ENCODE peak calls at places on chromosomes 11 and 22, in nine cellular contexts. One of them, this sample, is unnamed. For H3K4me1, the result is how much of the 10 kb centered on the place peaks cover.

GRCh38 chr22:44180706-44181032 is at the start of gene PARVG:
- DNase-seq in A549: no peak
- DNase-seq in mucosa of descending colon: no peak
- DNase-seq in neural progenitor cell: no peak
- DNase-seq in IMR-90: no peak
- DNase-seq in MM.1S: peak
- DNase-seq in endothelial cell of umbilical vein: no peak
- DNase-seq in fibroblast of lung: no peak
- DNase-seq in PC-9: no peak
- DNase-seq in this sample: no peak

GRCh38 chr11:10779086-10779485 is 28.0 kb downstream of the CTR9 start:
- DNase-seq in A549: no peak
- DNase-seq in mucosa of descending colon: no peak
- DNase-seq in neural progenitor cell: no peak
- DNase-seq in IMR-90: no peak
- DNase-seq in MM.1S: no peak
- DNase-seq in endothelial cell of umbilical vein: no peak
- DNase-seq in fibroblast of lung: no peak
- DNase-seq in PC-9: no peak
- DNase-seq in this sample: no peak

GRCh38 chr11:15074206-15075161 is 1.1 kb downstream of the CALCB start:
- DNase-seq in A549: peak
- DNase-seq in mucosa of descending colon: peak
- DNase-seq in neural progenitor cell: peak
- DNase-seq in IMR-90: peak
- DNase-seq in MM.1S: peak
- DNase-seq in endothelial cell of umbilical vein: peak
- DNase-seq in fibroblast of lung: peak
- DNase-seq in PC-9: no peak
- DNase-seq in this sample: peak

GRCh38 chr11:87030458-87031054 is 7.2 kb upstream of the TMEM135 start:
- DNase-seq in A549: no peak
- DNase-seq in mucosa of descending colon: no peak
- DNase-seq in neural progenitor cell: no peak
- DNase-seq in IMR-90: peak
- DNase-seq in MM.1S: no peak
- DNase-seq in endothelial cell of umbilical vein: no peak
- DNase-seq in fibroblast of lung: no peak
- DNase-seq in PC-9: peak
- DNase-seq in this sample: no peak

GRCh38 chr22:49789289-49790141 is 38.2 kb downstream of the BRD1 start:
- DNase-seq in A549: no peak
- DNase-seq in mucosa of descending colon: peak
- DNase-seq in neural progenitor cell: no peak
- DNase-seq in IMR-90: peak
- DNase-seq in MM.1S: no peak
- DNase-seq in endothelial cell of umbilical vein: no peak
- DNase-seq in fibroblast of lung: peak
- DNase-seq in PC-9: no peak
- DNase-seq in this sample: peak

GRCh38 chr11:1257916-1258315 is 35.0 kb downstream of the MUC5B start:
- DNase-seq in A549: no peak
- DNase-seq in mucosa of descending colon: peak
- DNase-seq in neural progenitor cell: no peak
- DNase-seq in IMR-90: no peak
- DNase-seq in MM.1S: no peak
- DNase-seq in endothelial cell of umbilical vein: no peak
- DNase-seq in fibroblast of lung: no peak
- DNase-seq in PC-9: no peak
- DNase-seq in this sample: no peak

GRCh38 chr22:33389927-33390326 is 331.7 kb upstream of the SYN3 start:
- DNase-seq in A549: no peak
- DNase-seq in mucosa of descending colon: no peak
- DNase-seq in neural progenitor cell: no peak
- DNase-seq in IMR-90: peak
- DNase-seq in MM.1S: no peak
- DNase-seq in endothelial cell of umbilical vein: no peak
- DNase-seq in fibroblast of lung: peak
- DNase-seq in PC-9: no peak
- DNase-seq in this sample: no peak

GRCh38 chr22:29156507-29156906 is 49.2 kb upstream of the EMID1 start:
- DNase-seq in A549: no peak
- DNase-seq in mucosa of descending colon: no peak
- DNase-seq in neural progenitor cell: peak
- DNase-seq in IMR-90: peak
- DNase-seq in MM.1S: no peak
- DNase-seq in endothelial cell of umbilical vein: no peak
- DNase-seq in fibroblast of lung: no peak
- DNase-seq in PC-9: no peak
- DNase-seq in this sample: no peak

GRCh38 chr11:94147433-94147845 is 18.8 kb downstream of the PANX1 start:
- DNase-seq in A549: no peak
- DNase-seq in mucosa of descending colon: no peak
- DNase-seq in neural progenitor cell: no peak
- DNase-seq in IMR-90: no peak
- DNase-seq in MM.1S: no peak
- DNase-seq in endothelial cell of umbilical vein: no peak
- DNase-seq in fibroblast of lung: no peak
- DNase-seq in PC-9: no peak
- DNase-seq in this sample: no peak

GRCh38 chr22:41239443-41240128 is 1.1 kb downstream of the CHADL start:
- DNase-seq in A549: no peak
- DNase-seq in mucosa of descending colon: no peak
- DNase-seq in neural progenitor cell: no peak
- DNase-seq in IMR-90: no peak
- DNase-seq in MM.1S: no peak
- DNase-seq in endothelial cell of umbilical vein: no peak
- DNase-seq in fibroblast of lung: no peak
- DNase-seq in PC-9: no peak
- DNase-seq in this sample: no peak

GRCh38 chr11:34586655-34587281 is 34.1 kb upstream of the EHF start:
- DNase-seq in A549: no peak
- DNase-seq in mucosa of descending colon: no peak
- DNase-seq in neural progenitor cell: no peak
- DNase-seq in IMR-90: no peak
- DNase-seq in MM.1S: no peak
- DNase-seq in endothelial cell of umbilical vein: no peak
- DNase-seq in fibroblast of lung: no peak
- DNase-seq in PC-9: no peak
- DNase-seq in this sample: no peak

GRCh38 chr11:110435780-110436717 is 6.3 kb downstream of the FDX1 start:
- DNase-seq in A549: no peak
- DNase-seq in mucosa of descending colon: no peak
- DNase-seq in neural progenitor cell: no peak
- DNase-seq in IMR-90: peak
- DNase-seq in MM.1S: no peak
- DNase-seq in endothelial cell of umbilical vein: no peak
- DNase-seq in fibroblast of lung: peak
- DNase-seq in PC-9: no peak
- DNase-seq in this sample: no peak

GRCh38 chr11:110433393-110434333 is 3.9 kb downstream of the FDX1 start:
- DNase-seq in A549: no peak
- DNase-seq in mucosa of descending colon: no peak
- DNase-seq in neural progenitor cell: no peak
- DNase-seq in IMR-90: peak
- DNase-seq in MM.1S: peak
- DNase-seq in endothelial cell of umbilical vein: peak
- DNase-seq in fibroblast of lung: peak
- DNase-seq in PC-9: peak
- DNase-seq in this sample: no peak

GRCh38 chr11:110438017-110438416 is 8.3 kb downstream of the FDX1 start:
- DNase-seq in A549: no peak
- DNase-seq in mucosa of descending colon: no peak
- DNase-seq in neural progenitor cell: no peak
- DNase-seq in IMR-90: no peak
- DNase-seq in MM.1S: no peak
- DNase-seq in endothelial cell of umbilical vein: no peak
- DNase-seq in fibroblast of lung: no peak
- DNase-seq in PC-9: no peak
- DNase-seq in this sample: no peak

GRCh38 chr11:110432713-110433392 is 3.1 kb downstream of the FDX1 start:
- DNase-seq in A549: no peak
- DNase-seq in mucosa of descending colon: no peak
- DNase-seq in neural progenitor cell: peak
- DNase-seq in IMR-90: peak
- DNase-seq in MM.1S: no peak
- DNase-seq in endothelial cell of umbilical vein: peak
- DNase-seq in fibroblast of lung: peak
- DNase-seq in PC-9: no peak
- DNase-seq in this sample: no peak

DNA sequence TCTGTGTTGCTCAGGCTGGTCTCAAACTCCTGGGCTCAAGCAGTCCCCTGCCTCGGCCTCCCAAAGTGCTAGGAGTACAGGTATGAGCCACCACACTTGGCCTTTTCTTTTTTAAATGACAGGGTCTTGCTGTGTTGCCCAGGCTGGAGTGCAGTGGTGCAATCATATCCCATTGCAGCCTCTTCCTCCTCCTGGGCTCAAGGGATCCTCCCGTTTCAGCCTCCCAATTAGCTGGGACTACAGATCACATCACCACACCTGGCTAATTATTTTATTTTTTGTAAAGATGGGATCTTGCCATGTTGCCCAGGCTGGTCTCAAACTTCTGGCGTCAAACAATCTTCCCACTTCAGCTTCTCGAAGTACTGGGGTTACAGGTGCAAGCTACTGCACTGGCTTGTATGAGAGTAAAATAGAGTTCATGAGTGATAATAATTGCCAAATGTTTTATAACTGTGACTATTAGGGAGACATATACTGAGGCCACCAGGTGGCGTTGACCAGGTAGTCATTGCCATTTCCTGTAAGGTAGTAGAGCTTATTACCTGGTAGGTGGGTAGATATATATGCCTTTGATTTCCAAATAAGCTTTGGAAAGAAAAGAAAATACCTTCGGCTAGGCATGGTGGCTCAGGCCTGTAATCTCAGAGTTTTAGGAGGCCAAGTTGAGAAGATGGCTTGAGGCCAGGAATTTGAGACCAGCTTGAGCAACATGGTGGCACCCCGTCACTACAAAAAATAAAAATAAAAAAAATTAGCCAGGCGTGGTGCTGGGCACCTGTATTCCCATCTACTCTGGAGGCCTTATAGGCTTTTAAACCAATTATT is 5.4 kb downstream of the FDX1 start:
- DNase-seq in A549: no peak
- DNase-seq in mucosa of descending colon: no peak
- DNase-seq in neural progenitor cell: no peak
- DNase-seq in IMR-90: no peak
- DNase-seq in MM.1S: peak
- DNase-seq in endothelial cell of umbilical vein: no peak
- DNase-seq in fibroblast of lung: peak
- DNase-seq in PC-9: no peak
- DNase-seq in this sample: no peak
- TF ChIP-seq CTCF in A549: peak
- TF ChIP-seq CTCF in mucosa of descending colon: no peak
- TF ChIP-seq CTCF in neural progenitor cell: peak
- TF ChIP-seq CTCF in IMR-90: peak
- TF ChIP-seq CTCF in MM.1S: peak
- TF ChIP-seq CTCF in endothelial cell of umbilical vein: no peak
- TF ChIP-seq CTCF in fibroblast of lung: no peak
- TF ChIP-seq CTCF in PC-9: peak
- TF ChIP-seq CTCF in this sample: no peak

DNA sequence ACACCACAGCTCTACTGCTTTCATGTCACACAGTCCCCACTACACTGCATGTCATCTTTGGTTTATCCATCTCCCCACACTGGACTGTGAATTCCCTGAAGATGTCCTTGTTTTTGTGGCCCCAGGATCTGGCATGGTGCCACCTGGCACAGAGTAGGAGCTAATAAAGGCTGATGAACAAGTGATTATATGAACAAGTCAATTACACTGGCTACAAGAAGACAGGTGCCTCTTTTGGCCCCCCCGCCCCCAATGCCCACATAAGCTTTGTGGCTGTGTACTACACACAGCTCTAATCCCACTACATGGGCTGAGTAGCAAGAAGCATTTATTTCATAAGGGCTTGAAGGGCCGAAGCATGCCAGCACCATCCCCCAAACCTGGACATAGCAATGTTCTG is 24.7 kb downstream of the PLEKHA7 start:
- DNase-seq in A549: no peak
- DNase-seq in mucosa of descending colon: no peak
- DNase-seq in neural progenitor cell: no peak
- DNase-seq in IMR-90: no peak
- DNase-seq in MM.1S: no peak
- DNase-seq in endothelial cell of umbilical vein: no peak
- DNase-seq in fibroblast of lung: no peak
- DNase-seq in PC-9: no peak
- DNase-seq in this sample: no peak
- H3K4me1 ChIP-seq in A549: under half
- H3K4me1 ChIP-seq in mucosa of descending colon: under half
- H3K4me1 ChIP-seq in neural progenitor cell: under half
- H3K4me1 ChIP-seq in IMR-90: under half
- H3K4me1 ChIP-seq in MM.1S: under half
- H3K4me1 ChIP-seq in endothelial cell of umbilical vein: under half
- H3K4me1 ChIP-seq in fibroblast of lung: under half
- H3K4me1 ChIP-seq in PC-9: half or more
- H3K4me1 ChIP-seq in this sample: under half

DNA sequence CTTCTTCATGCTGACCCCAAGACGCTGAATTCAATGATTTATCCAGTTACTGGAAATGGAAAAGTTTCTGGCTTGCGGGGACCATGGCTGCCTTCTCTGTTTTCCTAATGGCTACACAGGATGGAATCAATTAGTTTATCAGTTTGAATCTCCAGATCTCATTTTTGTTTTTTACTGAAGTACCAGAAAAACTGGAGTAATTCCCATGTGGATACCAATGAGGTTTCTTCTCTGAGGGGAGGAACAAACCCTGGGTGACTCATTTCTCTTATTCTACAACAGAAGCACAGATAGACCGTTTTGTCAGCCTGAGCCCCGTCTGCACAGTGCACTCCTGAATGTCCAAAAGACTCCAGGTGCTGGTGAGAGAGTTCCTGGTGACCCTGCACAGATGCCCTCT is 3.4 kb downstream of the ZNF195 start:
- DNase-seq in A549: no peak
- DNase-seq in mucosa of descending colon: no peak
- DNase-seq in neural progenitor cell: no peak
- DNase-seq in IMR-90: no peak
- DNase-seq in MM.1S: no peak
- DNase-seq in endothelial cell of umbilical vein: no peak
- DNase-seq in fibroblast of lung: no peak
- DNase-seq in PC-9: no peak
- DNase-seq in this sample: no peak
- TF ChIP-seq CTCF in A549: no peak
- TF ChIP-seq CTCF in mucosa of descending colon: no peak
- TF ChIP-seq CTCF in neural progenitor cell: no peak
- TF ChIP-seq CTCF in IMR-90: no peak
- TF ChIP-seq CTCF in MM.1S: no peak
- TF ChIP-seq CTCF in endothelial cell of umbilical vein: no peak
- TF ChIP-seq CTCF in fibroblast of lung: no peak
- TF ChIP-seq CTCF in PC-9: no peak
- TF ChIP-seq CTCF in this sample: no peak

DNA sequence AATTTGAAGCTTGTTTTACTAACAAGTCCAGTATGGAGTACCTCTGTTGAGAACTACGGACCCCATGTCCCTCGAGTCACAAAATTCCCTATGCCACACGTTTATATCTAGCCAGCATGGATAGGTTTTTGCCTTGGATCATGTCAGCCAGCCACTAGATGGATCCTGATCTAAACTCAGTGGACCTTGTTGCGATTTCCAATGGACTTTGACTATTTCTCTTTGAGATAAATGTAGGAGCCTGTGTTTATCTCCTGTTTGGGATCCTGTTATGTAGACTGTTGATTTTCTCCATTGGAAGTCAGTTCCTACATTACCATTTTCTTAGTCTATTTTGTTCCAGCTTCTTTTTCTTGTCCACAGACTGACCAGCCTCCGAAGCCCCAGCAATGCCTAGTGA is 127.1 kb upstream of the BMAL1 start:
- DNase-seq in A549: no peak
- DNase-seq in mucosa of descending colon: no peak
- DNase-seq in neural progenitor cell: no peak
- DNase-seq in IMR-90: no peak
- DNase-seq in MM.1S: no peak
- DNase-seq in endothelial cell of umbilical vein: no peak
- DNase-seq in fibroblast of lung: no peak
- DNase-seq in PC-9: no peak
- DNase-seq in this sample: no peak
- H3K4me1 ChIP-seq in A549: under half
- H3K4me1 ChIP-seq in mucosa of descending colon: under half
- H3K4me1 ChIP-seq in neural progenitor cell: under half
- H3K4me1 ChIP-seq in IMR-90: under half
- H3K4me1 ChIP-seq in MM.1S: under half
- H3K4me1 ChIP-seq in endothelial cell of umbilical vein: under half
- H3K4me1 ChIP-seq in fibroblast of lung: under half
- H3K4me1 ChIP-seq in PC-9: under half
- H3K4me1 ChIP-seq in this sample: under half